ENCODE peak calls at places on chromosomes 11 and 22, in nine cellular contexts. One of them, this sample, is unnamed.

GRCh38 chr11:116605543-116605942 is 167.2 kb downstream of the BUD13 start:
- DNase-seq in frontal cortex: no peak
- DNase-seq in neural crest cell: peak
- DNase-seq in GM04504: no peak
- DNase-seq in activated T-cell treated with anti-CD3 and anti-CD28 coated beads for 1 hour: no peak
- DNase-seq in stimulated activated naive CD8-positive, alpha-beta T cell treated with anti-CD3 and anti-CD28 coated beads, Interleukin-15, Interleukin-2, amounts not matched to agents 100 U/mL and 50 U/mL, for 24 hours: peak
- DNase-seq in nephron progenitor cell: peak
- DNase-seq in RWPE1: peak
- DNase-seq in cardiac muscle cell: peak
- DNase-seq in this sample: peak

GRCh38 chr11:43845816-43846215 is 34.8 kb upstream of the ALKBH3 start:
- DNase-seq in frontal cortex: no peak
- DNase-seq in neural crest cell: no peak
- DNase-seq in GM04504: no peak
- DNase-seq in activated T-cell treated with anti-CD3 and anti-CD28 coated beads for 1 hour: no peak
- DNase-seq in stimulated activated naive CD8-positive, alpha-beta T cell treated with anti-CD3 and anti-CD28 coated beads, Interleukin-15, Interleukin-2, amounts not matched to agents 100 U/mL and 50 U/mL, for 24 hours: no peak
- DNase-seq in nephron progenitor cell: no peak
- DNase-seq in RWPE1: no peak
- DNase-seq in cardiac muscle cell: no peak
- DNase-seq in this sample: no peak

GRCh38 chr22:44132724-44133123 is 48.0 kb upstream of the PARVG start:
- DNase-seq in frontal cortex: no peak
- DNase-seq in neural crest cell: no peak
- DNase-seq in GM04504: no peak
- DNase-seq in activated T-cell treated with anti-CD3 and anti-CD28 coated beads for 1 hour: no peak
- DNase-seq in stimulated activated naive CD8-positive, alpha-beta T cell treated with anti-CD3 and anti-CD28 coated beads, Interleukin-15, Interleukin-2, amounts not matched to agents 100 U/mL and 50 U/mL, for 24 hours: no peak
- DNase-seq in nephron progenitor cell: no peak
- DNase-seq in RWPE1: no peak
- DNase-seq in cardiac muscle cell: no peak
- DNase-seq in this sample: no peak

GRCh38 chr11:133529807-133530500 is 2.3 kb downstream of the OPCML start:
- DNase-seq in frontal cortex: no peak
- DNase-seq in neural crest cell: no peak
- DNase-seq in GM04504: no peak
- DNase-seq in activated T-cell treated with anti-CD3 and anti-CD28 coated beads for 1 hour: no peak
- DNase-seq in stimulated activated naive CD8-positive, alpha-beta T cell treated with anti-CD3 and anti-CD28 coated beads, Interleukin-15, Interleukin-2, amounts not matched to agents 100 U/mL and 50 U/mL, for 24 hours: no peak
- DNase-seq in nephron progenitor cell: no peak
- DNase-seq in RWPE1: no peak
- DNase-seq in cardiac muscle cell: no peak
- DNase-seq in this sample: no peak

GRCh38 chr22:29325785-29326315 is 10.4 kb upstream of the RASL10A start:
- DNase-seq in frontal cortex: no peak
- DNase-seq in neural crest cell: no peak
- DNase-seq in GM04504: no peak
- DNase-seq in activated T-cell treated with anti-CD3 and anti-CD28 coated beads for 1 hour: no peak
- DNase-seq in stimulated activated naive CD8-positive, alpha-beta T cell treated with anti-CD3 and anti-CD28 coated beads, Interleukin-15, Interleukin-2, amounts not matched to agents 100 U/mL and 50 U/mL, for 24 hours: no peak
- DNase-seq in nephron progenitor cell: no peak
- DNase-seq in RWPE1: no peak
- DNase-seq in cardiac muscle cell: no peak
- DNase-seq in this sample: no peak

GRCh38 chr11:69640260-69640994 is 529 bp upstream of the CCND1 start:
- DNase-seq in frontal cortex: no peak
- DNase-seq in neural crest cell: no peak
- DNase-seq in GM04504: no peak
- DNase-seq in activated T-cell treated with anti-CD3 and anti-CD28 coated beads for 1 hour: no peak
- DNase-seq in stimulated activated naive CD8-positive, alpha-beta T cell treated with anti-CD3 and anti-CD28 coated beads, Interleukin-15, Interleukin-2, amounts not matched to agents 100 U/mL and 50 U/mL, for 24 hours: no peak
- DNase-seq in nephron progenitor cell: no peak
- DNase-seq in RWPE1: no peak
- DNase-seq in cardiac muscle cell: no peak
- DNase-seq in this sample: no peak

GRCh38 chr22:17780116-17780740 is 6.0 kb upstream of the BID start:
- DNase-seq in frontal cortex: no peak
- DNase-seq in neural crest cell: no peak
- DNase-seq in GM04504: no peak
- DNase-seq in activated T-cell treated with anti-CD3 and anti-CD28 coated beads for 1 hour: no peak
- DNase-seq in stimulated activated naive CD8-positive, alpha-beta T cell treated with anti-CD3 and anti-CD28 coated beads, Interleukin-15, Interleukin-2, amounts not matched to agents 100 U/mL and 50 U/mL, for 24 hours: no peak
- DNase-seq in nephron progenitor cell: no peak
- DNase-seq in RWPE1: no peak
- DNase-seq in cardiac muscle cell: no peak
- DNase-seq in this sample: no peak

GRCh38 chr22:27195104-27195503 is 537.7 kb downstream of the MIAT start:
- DNase-seq in frontal cortex: no peak
- DNase-seq in neural crest cell: no peak
- DNase-seq in GM04504: no peak
- DNase-seq in activated T-cell treated with anti-CD3 and anti-CD28 coated beads for 1 hour: no peak
- DNase-seq in stimulated activated naive CD8-positive, alpha-beta T cell treated with anti-CD3 and anti-CD28 coated beads, Interleukin-15, Interleukin-2, amounts not matched to agents 100 U/mL and 50 U/mL, for 24 hours: no peak
- DNase-seq in nephron progenitor cell: no peak
- DNase-seq in RWPE1: no peak
- DNase-seq in cardiac muscle cell: no peak
- DNase-seq in this sample: no peak

GRCh38 chr22:46378499-46379300 is 43.2 kb downstream of the TRMU start:
- DNase-seq in frontal cortex: no peak
- DNase-seq in neural crest cell: no peak
- DNase-seq in GM04504: no peak
- DNase-seq in activated T-cell treated with anti-CD3 and anti-CD28 coated beads for 1 hour: no peak
- DNase-seq in stimulated activated naive CD8-positive, alpha-beta T cell treated with anti-CD3 and anti-CD28 coated beads, Interleukin-15, Interleukin-2, amounts not matched to agents 100 U/mL and 50 U/mL, for 24 hours: no peak
- DNase-seq in nephron progenitor cell: no peak
- DNase-seq in RWPE1: no peak
- DNase-seq in cardiac muscle cell: no peak
- DNase-seq in this sample: no peak

GRCh38 chr11:46392421-46393230 is 1.1 kb upstream of the CHRM4 start:
- DNase-seq in frontal cortex: peak
- DNase-seq in neural crest cell: peak
- DNase-seq in GM04504: peak
- DNase-seq in activated T-cell treated with anti-CD3 and anti-CD28 coated beads for 1 hour: peak
- DNase-seq in stimulated activated naive CD8-positive, alpha-beta T cell treated with anti-CD3 and anti-CD28 coated beads, Interleukin-15, Interleukin-2, amounts not matched to agents 100 U/mL and 50 U/mL, for 24 hours: peak
- DNase-seq in nephron progenitor cell: peak
- DNase-seq in RWPE1: peak
- DNase-seq in cardiac muscle cell: peak
- DNase-seq in this sample: peak

GRCh38 chr22:34334893-34335292 is 414.6 kb upstream of the LARGE1 start:
- DNase-seq in frontal cortex: no peak
- DNase-seq in neural crest cell: no peak
- DNase-seq in GM04504: no peak
- DNase-seq in activated T-cell treated with anti-CD3 and anti-CD28 coated beads for 1 hour: no peak
- DNase-seq in stimulated activated naive CD8-positive, alpha-beta T cell treated with anti-CD3 and anti-CD28 coated beads, Interleukin-15, Interleukin-2, amounts not matched to agents 100 U/mL and 50 U/mL, for 24 hours: no peak
- DNase-seq in nephron progenitor cell: no peak
- DNase-seq in RWPE1: no peak
- DNase-seq in cardiac muscle cell: no peak
- DNase-seq in this sample: no peak

GRCh38 chr11:133149698-133150097 is 382.6 kb downstream of the OPCML start:
- DNase-seq in frontal cortex: no peak
- DNase-seq in neural crest cell: no peak
- DNase-seq in GM04504: no peak
- DNase-seq in activated T-cell treated with anti-CD3 and anti-CD28 coated beads for 1 hour: no peak
- DNase-seq in stimulated activated naive CD8-positive, alpha-beta T cell treated with anti-CD3 and anti-CD28 coated beads, Interleukin-15, Interleukin-2, amounts not matched to agents 100 U/mL and 50 U/mL, for 24 hours: no peak
- DNase-seq in nephron progenitor cell: no peak
- DNase-seq in RWPE1: no peak
- DNase-seq in cardiac muscle cell: peak
- DNase-seq in this sample: no peak

GRCh38 chr11:79264284-79264683 is 176.5 kb downstream of the TENM4 start:
- DNase-seq in frontal cortex: no peak
- DNase-seq in neural crest cell: no peak
- DNase-seq in GM04504: no peak
- DNase-seq in activated T-cell treated with anti-CD3 and anti-CD28 coated beads for 1 hour: no peak
- DNase-seq in stimulated activated naive CD8-positive, alpha-beta T cell treated with anti-CD3 and anti-CD28 coated beads, Interleukin-15, Interleukin-2, amounts not matched to agents 100 U/mL and 50 U/mL, for 24 hours: no peak
- DNase-seq in nephron progenitor cell: no peak
- DNase-seq in RWPE1: no peak
- DNase-seq in cardiac muscle cell: no peak
- DNase-seq in this sample: no peak

GRCh38 chr11:92482502-92482901 is 257.9 kb downstream of the FAT3 start:
- DNase-seq in frontal cortex: no peak
- DNase-seq in neural crest cell: no peak
- DNase-seq in GM04504: no peak
- DNase-seq in activated T-cell treated with anti-CD3 and anti-CD28 coated beads for 1 hour: no peak
- DNase-seq in stimulated activated naive CD8-positive, alpha-beta T cell treated with anti-CD3 and anti-CD28 coated beads, Interleukin-15, Interleukin-2, amounts not matched to agents 100 U/mL and 50 U/mL, for 24 hours: no peak
- DNase-seq in nephron progenitor cell: no peak
- DNase-seq in RWPE1: no peak
- DNase-seq in cardiac muscle cell: no peak
- DNase-seq in this sample: no peak

GRCh38 chr11:109933126-109933525 is 160.1 kb upstream of the ZC3H12C start:
- DNase-seq in frontal cortex: no peak
- DNase-seq in neural crest cell: no peak
- DNase-seq in GM04504: no peak
- DNase-seq in activated T-cell treated with anti-CD3 and anti-CD28 coated beads for 1 hour: no peak
- DNase-seq in stimulated activated naive CD8-positive, alpha-beta T cell treated with anti-CD3 and anti-CD28 coated beads, Interleukin-15, Interleukin-2, amounts not matched to agents 100 U/mL and 50 U/mL, for 24 hours: no peak
- DNase-seq in nephron progenitor cell: no peak
- DNase-seq in RWPE1: no peak
- DNase-seq in cardiac muscle cell: no peak
- DNase-seq in this sample: no peak

GRCh38 chr11:1219836-1220810 is 2.7 kb upstream of the MUC5B start:
- DNase-seq in frontal cortex: no peak
- DNase-seq in neural crest cell: no peak
- DNase-seq in GM04504: no peak
- DNase-seq in activated T-cell treated with anti-CD3 and anti-CD28 coated beads for 1 hour: no peak
- DNase-seq in stimulated activated naive CD8-positive, alpha-beta T cell treated with anti-CD3 and anti-CD28 coated beads, Interleukin-15, Interleukin-2, amounts not matched to agents 100 U/mL and 50 U/mL, for 24 hours: no peak
- DNase-seq in nephron progenitor cell: peak
- DNase-seq in RWPE1: no peak
- DNase-seq in cardiac muscle cell: peak
- DNase-seq in this sample: peak

GRCh38 chr11:47466201-47466600 is 17.3 kb upstream of the RAPSN start:
- DNase-seq in frontal cortex: no peak
- DNase-seq in neural crest cell: no peak
- DNase-seq in GM04504: no peak
- DNase-seq in activated T-cell treated with anti-CD3 and anti-CD28 coated beads for 1 hour: no peak
- DNase-seq in stimulated activated naive CD8-positive, alpha-beta T cell treated with anti-CD3 and anti-CD28 coated beads, Interleukin-15, Interleukin-2, amounts not matched to agents 100 U/mL and 50 U/mL, for 24 hours: no peak
- DNase-seq in nephron progenitor cell: no peak
- DNase-seq in RWPE1: no peak
- DNase-seq in cardiac muscle cell: no peak
- DNase-seq in this sample: no peak

GRCh38 chr11:13140028-13140870 is 131.1 kb downstream of the RASSF10 start:
- DNase-seq in frontal cortex: no peak
- DNase-seq in neural crest cell: no peak
- DNase-seq in GM04504: no peak
- DNase-seq in activated T-cell treated with anti-CD3 and anti-CD28 coated beads for 1 hour: no peak
- DNase-seq in stimulated activated naive CD8-positive, alpha-beta T cell treated with anti-CD3 and anti-CD28 coated beads, Interleukin-15, Interleukin-2, amounts not matched to agents 100 U/mL and 50 U/mL, for 24 hours: no peak
- DNase-seq in nephron progenitor cell: peak
- DNase-seq in RWPE1: no peak
- DNase-seq in cardiac muscle cell: peak
- DNase-seq in this sample: peak

GRCh38 chr11:61195016-61195695 is 8.2 kb upstream of the PGA3 start:
- DNase-seq in frontal cortex: no peak
- DNase-seq in neural crest cell: no peak
- DNase-seq in GM04504: no peak
- DNase-seq in activated T-cell treated with anti-CD3 and anti-CD28 coated beads for 1 hour: no peak
- DNase-seq in stimulated activated naive CD8-positive, alpha-beta T cell treated with anti-CD3 and anti-CD28 coated beads, Interleukin-15, Interleukin-2, amounts not matched to agents 100 U/mL and 50 U/mL, for 24 hours: no peak
- DNase-seq in nephron progenitor cell: no peak
- DNase-seq in RWPE1: no peak
- DNase-seq in cardiac muscle cell: no peak
- DNase-seq in this sample: no peak

GRCh38 chr22:28297504-28297903 is 378.4 kb upstream of the PITPNB start:
- DNase-seq in frontal cortex: no peak
- DNase-seq in neural crest cell: no peak
- DNase-seq in GM04504: no peak
- DNase-seq in activated T-cell treated with anti-CD3 and anti-CD28 coated beads for 1 hour: no peak
- DNase-seq in stimulated activated naive CD8-positive, alpha-beta T cell treated with anti-CD3 and anti-CD28 coated beads, Interleukin-15, Interleukin-2, amounts not matched to agents 100 U/mL and 50 U/mL, for 24 hours: no peak
- DNase-seq in nephron progenitor cell: no peak
- DNase-seq in RWPE1: no peak
- DNase-seq in cardiac muscle cell: no peak
- DNase-seq in this sample: no peak

GRCh38 chr11:131924446-131925240 is 554.2 kb downstream of the NTM start:
- DNase-seq in frontal cortex: no peak
- DNase-seq in neural crest cell: no peak
- DNase-seq in GM04504: no peak
- DNase-seq in activated T-cell treated with anti-CD3 and anti-CD28 coated beads for 1 hour: no peak
- DNase-seq in stimulated activated naive CD8-positive, alpha-beta T cell treated with anti-CD3 and anti-CD28 coated beads, Interleukin-15, Interleukin-2, amounts not matched to agents 100 U/mL and 50 U/mL, for 24 hours: no peak
- DNase-seq in nephron progenitor cell: no peak
- DNase-seq in RWPE1: no peak
- DNase-seq in cardiac muscle cell: no peak
- DNase-seq in this sample: no peak

GRCh38 chr11:19426719-19427066 is 185.9 kb upstream of the E2F8 start:
- DNase-seq in frontal cortex: no peak
- DNase-seq in neural crest cell: no peak
- DNase-seq in GM04504: no peak
- DNase-seq in activated T-cell treated with anti-CD3 and anti-CD28 coated beads for 1 hour: no peak
- DNase-seq in stimulated activated naive CD8-positive, alpha-beta T cell treated with anti-CD3 and anti-CD28 coated beads, Interleukin-15, Interleukin-2, amounts not matched to agents 100 U/mL and 50 U/mL, for 24 hours: no peak
- DNase-seq in nephron progenitor cell: no peak
- DNase-seq in RWPE1: no peak
- DNase-seq in cardiac muscle cell: no peak
- DNase-seq in this sample: no peak

GRCh38 chr11:19072464-19072863 is 11.9 kb upstream of the MRGPRX2 start:
- DNase-seq in frontal cortex: no peak
- DNase-seq in neural crest cell: no peak
- DNase-seq in GM04504: no peak
- DNase-seq in activated T-cell treated with anti-CD3 and anti-CD28 coated beads for 1 hour: no peak
- DNase-seq in stimulated activated naive CD8-positive, alpha-beta T cell treated with anti-CD3 and anti-CD28 coated beads, Interleukin-15, Interleukin-2, amounts not matched to agents 100 U/mL and 50 U/mL, for 24 hours: no peak
- DNase-seq in nephron progenitor cell: no peak
- DNase-seq in RWPE1: no peak
- DNase-seq in cardiac muscle cell: no peak
- DNase-seq in this sample: no peak

GRCh38 chr11:13717331-13717730 is 48.9 kb downstream of the FAR1 start:
- DNase-seq in frontal cortex: no peak
- DNase-seq in neural crest cell: no peak
- DNase-seq in GM04504: peak
- DNase-seq in activated T-cell treated with anti-CD3 and anti-CD28 coated beads for 1 hour: no peak
- DNase-seq in stimulated activated naive CD8-positive, alpha-beta T cell treated with anti-CD3 and anti-CD28 coated beads, Interleukin-15, Interleukin-2, amounts not matched to agents 100 U/mL and 50 U/mL, for 24 hours: no peak
- DNase-seq in nephron progenitor cell: no peak
- DNase-seq in RWPE1: no peak
- DNase-seq in cardiac muscle cell: no peak
- DNase-seq in this sample: no peak

GRCh38 chr11:35029979-35030378 is 109.0 kb upstream of the CD44 start:
- DNase-seq in frontal cortex: no peak
- DNase-seq in neural crest cell: no peak
- DNase-seq in GM04504: peak
- DNase-seq in activated T-cell treated with anti-CD3 and anti-CD28 coated beads for 1 hour: no peak
- DNase-seq in stimulated activated naive CD8-positive, alpha-beta T cell treated with anti-CD3 and anti-CD28 coated beads, Interleukin-15, Interleukin-2, amounts not matched to agents 100 U/mL and 50 U/mL, for 24 hours: no peak
- DNase-seq in nephron progenitor cell: no peak
- DNase-seq in RWPE1: peak
- DNase-seq in cardiac muscle cell: no peak
- DNase-seq in this sample: no peak

GRCh38 chr11:20669833-20670684 is 673 bp downstream of the NELL1 start:
- DNase-seq in frontal cortex: no peak
- DNase-seq in neural crest cell: peak
- DNase-seq in GM04504: no peak
- DNase-seq in activated T-cell treated with anti-CD3 and anti-CD28 coated beads for 1 hour: no peak
- DNase-seq in stimulated activated naive CD8-positive, alpha-beta T cell treated with anti-CD3 and anti-CD28 coated beads, Interleukin-15, Interleukin-2, amounts not matched to agents 100 U/mL and 50 U/mL, for 24 hours: no peak
- DNase-seq in nephron progenitor cell: peak
- DNase-seq in RWPE1: no peak
- DNase-seq in cardiac muscle cell: peak
- DNase-seq in this sample: no peak

GRCh38 chr11:83303358-83303757 is 17.2 kb upstream of the CCDC90B start:
- DNase-seq in frontal cortex: no peak
- DNase-seq in neural crest cell: no peak
- DNase-seq in GM04504: no peak
- DNase-seq in activated T-cell treated with anti-CD3 and anti-CD28 coated beads for 1 hour: no peak
- DNase-seq in stimulated activated naive CD8-positive, alpha-beta T cell treated with anti-CD3 and anti-CD28 coated beads, Interleukin-15, Interleukin-2, amounts not matched to agents 100 U/mL and 50 U/mL, for 24 hours: no peak
- DNase-seq in nephron progenitor cell: no peak
- DNase-seq in RWPE1: no peak
- DNase-seq in cardiac muscle cell: no peak
- DNase-seq in this sample: no peak

This sample was measured in HuH-7.5.